ENCODE peak calls at places on chromosomes 6 and 20, in eight cellular contexts. J, Z, P, S, R, U, L and F are unnamed samples. For H3K27me3, the result is how much of the 10 kb centered on the place peaks cover.

GRCh38 chr6:71724456-71725180 is 161.7 kb upstream of the RIMS1 start:
- DNase-seq in P (no peak), Z (no peak), L (no peak), S (no peak), J (no peak), U (no peak), R (no peak), F (no peak)

GRCh38 chr6:133358598-133358997 is 117.4 kb downstream of the EYA4 start:
- DNase-seq in U (no peak), Z (no peak), P (no peak), R (no peak), J (no peak), L (no peak), S (no peak), F (no peak)

GRCh38 chr6:38997128-38997761 is 51.3 kb upstream of the GLP1R start:
- DNase-seq in U (peak), S (no peak), J (peak), Z (peak), R (no peak), L (peak), P (peak), F (no peak)

GRCh38 chr6:3232017-3232838 is 4.8 kb upstream of the TUBB2B start:
- DNase-seq in U (no peak), S (no peak), P (no peak), R (no peak), Z (no peak), L (no peak), J (no peak), F (no peak)

GRCh38 chr6:107275330-107275865 is 160.1 kb upstream of the BEND3 start:
- DNase-seq in L (no peak), S (no peak), P (no peak), U (peak), Z (no peak), J (peak), R (no peak), F (no peak)

GRCh38 chr6:78580923-78581322 is 286.4 kb upstream of the IRAK1BP1 start:
- DNase-seq in P (no peak), U (no peak), J (no peak), L (no peak), S (no peak), R (no peak), Z (no peak), F (no peak)

GRCh38 chr6:920512-920911 is 227.6 kb upstream of the EXOC2 start:
- DNase-seq in U (no peak), P (no peak), S (no peak), L (no peak), Z (no peak), R (no peak), J (no peak), F (no peak)

GRCh38 chr6:75431379-75431778 is 62.2 kb downstream of the FILIP1 start:
- DNase-seq in P (peak), L (no peak), J (peak), Z (no peak), S (no peak), U (peak), R (no peak), F (no peak)

GRCh38 chr6:3022765-3023662 is 23.3 kb downstream of the NQO2 start:
- DNase-seq in S (no peak), J (peak), L (peak), R (no peak), P (no peak), U (no peak), Z (no peak), F (no peak)

GRCh38 chr6:118163609-118164008 is 256.5 kb downstream of the SLC35F1 start:
- DNase-seq in U (no peak), P (no peak), R (no peak), J (no peak), S (no peak), L (no peak), Z (no peak), F (no peak)

GRCh38 chr20:59214619-59215547 is 51.3 kb downstream of the ZNF831 start:
- DNase-seq in S (no peak), P (no peak), U (no peak), L (no peak), J (no peak), R (no peak), Z (no peak), F (no peak)

GRCh38 chr6:44966449-44967091 is 361.6 kb upstream of the RUNX2 start:
- DNase-seq in L (no peak), J (peak), Z (no peak), P (peak), U (peak), R (no peak), S (peak), F (no peak)

GRCh38 chr20:3759884-3760283 is 7.7 kb downstream of the ADISSP start:
- DNase-seq in J (no peak), P (no peak), Z (no peak), R (no peak), S (no peak), L (no peak), U (no peak), F (no peak)

GRCh38 chr6:155190667-155191066 is 73.1 kb upstream of the CLDN20 start:
- DNase-seq in Z (no peak), J (no peak), S (no peak), L (no peak), R (no peak), U (no peak), P (peak), F (no peak)

GRCh38 chr6:83057705-83058321 is 7.8 kb downstream of the UBE3D start:
- DNase-seq in R (no peak), P (peak), J (peak), S (no peak), U (peak), Z (no peak), L (no peak), F (no peak)

GRCh38 chr6:100304575-100304974 is 160.1 kb downstream of the SIM1 start:
- DNase-seq in J (no peak), P (peak), S (no peak), Z (no peak), U (no peak), R (no peak), L (no peak), F (no peak)

GRCh38 chr6:69416739-69417138 is 380.1 kb downstream of the LMBRD1 start:
- DNase-seq in R (no peak), S (no peak), Z (no peak), L (no peak), P (no peak), U (no peak), J (peak), F (no peak)

GRCh38 chr6:63637865-63638445 is 2.4 kb downstream of the PHF3 start:
- DNase-seq in U (no peak), Z (no peak), P (no peak), R (no peak), S (no peak), L (no peak), J (no peak), F (no peak)

GRCh38 chr6:131635384-131636340 is 1.4 kb upstream of the ENPP3 start:
- DNase-seq in Z (no peak), L (no peak), J (no peak), S (no peak), P (no peak), R (no peak), U (no peak), F (no peak)

GRCh38 chr20:46226602-46227001 is 81.7 kb downstream of the CDH22 start:
- DNase-seq in J (peak), R (no peak), U (peak), S (no peak), Z (no peak), L (no peak), P (no peak), F (no peak)

GRCh38 chr20:21509597-21510331 is 4.1 kb downstream of the NKX2-2 start:
- DNase-seq in J (no peak), Z (no peak), L (no peak), P (no peak), R (no peak), S (no peak), U (peak), F (no peak)

GRCh38 chr6:157305676-157306653 is 17.4 kb downstream of the TMEM242 start:
- DNase-seq in J (no peak), P (no peak), Z (no peak), S (no peak), L (no peak), R (no peak), U (no peak), F (no peak)

DNA sequence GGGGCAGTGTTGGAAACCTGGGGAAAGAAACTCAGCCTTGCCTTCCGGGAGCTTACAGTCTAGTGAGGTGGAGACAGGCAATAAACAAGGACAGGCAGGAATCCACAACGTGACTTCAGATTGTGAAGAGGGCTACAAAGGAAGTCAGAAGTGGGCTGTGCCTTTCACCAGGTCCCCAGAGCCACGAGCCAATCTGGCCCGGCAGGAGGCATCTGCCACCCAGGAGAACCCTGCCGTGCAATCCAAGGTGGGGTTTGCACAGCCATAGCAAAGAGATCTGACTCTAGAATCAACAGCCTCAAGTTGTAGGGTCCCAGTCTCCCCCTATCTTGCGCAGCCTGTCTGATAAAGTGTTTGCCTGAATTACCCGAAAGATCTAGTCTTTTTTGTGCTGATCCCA is 5.5 kb downstream of the SLC32A1 start:
- DNase-seq in P (no peak), Z (no peak), S (no peak), U (no peak), J (no peak), R (no peak), L (no peak), F (no peak)
- H3K27me3 ChIP-seq in P (half or more), Z (half or more), S (half or more), U (half or more), J (half or more), R (half or more), L (half or more), F (under half)

GRCh38 chr20:20226554-20226953 is 141.3 kb upstream of the INSM1 start:
- DNase-seq in U (no peak), L (no peak), S (no peak), J (no peak), R (no peak), P (no peak), Z (no peak), F (no peak)

GRCh38 chr20:20224806-20225205 is 143.1 kb upstream of the INSM1 start:
- DNase-seq in J (no peak), U (no peak), Z (no peak), L (no peak), R (no peak), S (no peak), P (no peak), F (no peak)

GRCh38 chr20:20227013-20227571 is 140.8 kb upstream of the INSM1 start:
- DNase-seq in R (no peak), S (no peak), U (no peak), P (no peak), Z (no peak), J (no peak), L (no peak), F (no peak)

GRCh38 chr20:20223981-20224380 is 143.9 kb upstream of the INSM1 start:
- DNase-seq in P (no peak), J (no peak), S (no peak), Z (no peak), U (no peak), R (no peak), L (no peak), F (no peak)

GRCh38 chr20:20225325-20225724 is 142.6 kb upstream of the INSM1 start:
- DNase-seq in P (no peak), R (no peak), Z (no peak), J (no peak), S (no peak), U (no peak), L (no peak), F (no peak)
- H3K27me3 ChIP-seq in P (under half), R (under half), Z (under half), J (under half), S (under half), U (under half), L (under half), F (under half)

GRCh38 chr6:14079433-14079832 is 38.1 kb upstream of the CD83 start:
- DNase-seq in J (peak), U (peak), Z (no peak), P (no peak), L (no peak), R (no peak), S (peak), F (no peak)
- H3K27me3 ChIP-seq in J (under half), U (under half), Z (under half), P (under half), L (under half), R (under half), S (under half), F (under half)

GRCh38 chr20:58160451-58161051 is 67.9 kb downstream of the ANKRD60 start:
- DNase-seq in R (no peak), J (peak), S (no peak), Z (no peak), U (peak), P (no peak), L (no peak), F (peak)
- H3K27me3 ChIP-seq in R (under half), J (under half), S (half or more), Z (under half), U (under half), P (under half), L (under half), F (under half)

GRCh38 chr6:25649611-25650010 is 2.4 kb upstream of the SCGN start:
- DNase-seq in Z (no peak), P (no peak), L (no peak), J (no peak), U (no peak), S (no peak), R (no peak), F (no peak)

GRCh38 chr6:25655746-25656145 is 3.7 kb downstream of the SCGN start:
- DNase-seq in P (no peak), Z (no peak), J (no peak), S (no peak), L (no peak), U (no peak), R (no peak), F (no peak)

GRCh38 chr6:25652007-25652515 is at the start of gene SCGN:
- DNase-seq in L (peak), U (peak), Z (peak), R (peak), J (peak), S (peak), P (peak), F (peak)
- H3K27me3 ChIP-seq in L (under half), U (under half), Z (under half), R (under half), J (under half), S (half or more), P (under half), F (under half)

GRCh38 chr6:27297857-27298730 is 14.0 kb downstream of the POM121L2 start:
- DNase-seq in J (peak), U (peak), R (no peak), S (no peak), L (no peak), P (peak), Z (no peak), F (no peak)

GRCh38 chr6:27294409-27294808 is 17.7 kb downstream of the POM121L2 start:
- DNase-seq in R (no peak), U (no peak), Z (no peak), P (no peak), L (no peak), J (no peak), S (no peak), F (no peak)

GRCh38 chr6:27295301-27296079 is 16.6 kb downstream of the POM121L2 start:
- DNase-seq in R (no peak), U (peak), P (peak), L (no peak), S (peak), Z (no peak), J (peak), F (no peak)

GRCh38 chr6:27297484-27297856 is 14.6 kb downstream of the POM121L2 start:
- DNase-seq in J (no peak), S (no peak), U (no peak), Z (no peak), R (no peak), P (no peak), L (no peak), F (no peak)

DNA sequence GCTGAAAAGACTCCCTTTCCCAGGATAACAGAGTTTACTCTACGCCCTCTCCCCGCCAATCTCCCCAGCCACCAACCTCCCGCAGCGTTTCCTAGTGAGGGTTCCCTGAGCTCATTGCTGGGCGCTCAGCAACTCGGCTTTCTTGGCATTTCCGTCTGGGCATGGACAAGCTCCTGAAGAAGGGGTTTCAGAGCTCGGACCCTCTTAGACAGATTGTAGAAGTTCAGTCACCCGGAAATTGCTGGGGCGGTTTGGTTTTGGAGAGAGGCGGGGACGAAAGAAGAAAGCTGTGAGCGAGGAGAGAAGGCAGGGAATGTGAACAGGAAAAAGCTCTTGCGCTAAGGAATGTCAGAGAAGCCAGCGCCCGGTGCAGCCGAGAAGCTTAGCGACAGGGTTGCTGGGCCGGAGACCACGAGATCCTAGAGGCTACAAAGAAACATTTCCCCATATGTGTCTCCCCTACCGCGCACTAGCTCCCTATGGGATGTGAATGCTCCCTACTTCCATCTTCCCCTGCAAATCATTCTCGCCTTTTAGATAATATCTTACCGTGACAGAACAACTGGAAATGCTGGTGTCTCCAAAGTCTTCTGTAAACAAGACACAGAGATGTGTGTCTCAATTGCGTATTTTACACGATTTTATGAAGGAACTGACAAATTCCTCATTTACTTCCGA is 15.8 kb downstream of the POM121L2 start:
- DNase-seq in P (peak), J (peak), Z (no peak), L (no peak), S (no peak), R (no peak), U (peak), F (no peak)
- H3K27me3 ChIP-seq in P (under half), J (under half), Z (under half), L (half or more), S (under half), R (half or more), U (under half), F (under half)

DNA sequence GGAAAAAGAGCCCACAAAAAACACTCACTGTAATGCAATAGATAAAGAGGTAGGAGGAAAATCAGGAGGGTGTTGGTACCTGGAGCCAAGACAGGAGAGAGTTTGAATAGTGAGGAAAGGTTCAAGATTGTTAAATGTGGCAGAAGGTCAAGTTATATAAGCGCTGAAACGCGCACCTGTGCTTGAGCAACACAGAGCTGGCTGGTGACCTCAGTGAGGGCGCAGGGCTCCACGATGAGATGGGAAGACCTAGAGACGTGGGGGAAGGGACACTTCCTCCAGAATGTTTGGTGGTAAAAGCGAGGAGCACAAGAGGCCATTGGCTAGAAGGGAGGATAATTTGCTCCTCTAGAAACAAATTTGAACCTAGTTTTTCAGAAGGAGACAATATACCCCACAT is 4.2 kb upstream of the PPP1R14C start:
- DNase-seq in L (no peak), Z (no peak), P (no peak), J (no peak), R (no peak), U (no peak), S (no peak), F (no peak)
- H3K27me3 ChIP-seq in L (under half), Z (under half), P (under half), J (under half), R (under half), U (under half), S (under half), F (under half)

GRCh38 chr6:90677440-90677839 is 90.6 kb upstream of the MAP3K7 start:
- DNase-seq in P (no peak), J (no peak), Z (no peak), R (no peak), L (no peak), S (no peak), U (no peak), F (no peak)
- H3K27me3 ChIP-seq in P (under half), J (under half), Z (under half), R (under half), L (under half), S (under half), U (under half), F (under half)

DNA sequence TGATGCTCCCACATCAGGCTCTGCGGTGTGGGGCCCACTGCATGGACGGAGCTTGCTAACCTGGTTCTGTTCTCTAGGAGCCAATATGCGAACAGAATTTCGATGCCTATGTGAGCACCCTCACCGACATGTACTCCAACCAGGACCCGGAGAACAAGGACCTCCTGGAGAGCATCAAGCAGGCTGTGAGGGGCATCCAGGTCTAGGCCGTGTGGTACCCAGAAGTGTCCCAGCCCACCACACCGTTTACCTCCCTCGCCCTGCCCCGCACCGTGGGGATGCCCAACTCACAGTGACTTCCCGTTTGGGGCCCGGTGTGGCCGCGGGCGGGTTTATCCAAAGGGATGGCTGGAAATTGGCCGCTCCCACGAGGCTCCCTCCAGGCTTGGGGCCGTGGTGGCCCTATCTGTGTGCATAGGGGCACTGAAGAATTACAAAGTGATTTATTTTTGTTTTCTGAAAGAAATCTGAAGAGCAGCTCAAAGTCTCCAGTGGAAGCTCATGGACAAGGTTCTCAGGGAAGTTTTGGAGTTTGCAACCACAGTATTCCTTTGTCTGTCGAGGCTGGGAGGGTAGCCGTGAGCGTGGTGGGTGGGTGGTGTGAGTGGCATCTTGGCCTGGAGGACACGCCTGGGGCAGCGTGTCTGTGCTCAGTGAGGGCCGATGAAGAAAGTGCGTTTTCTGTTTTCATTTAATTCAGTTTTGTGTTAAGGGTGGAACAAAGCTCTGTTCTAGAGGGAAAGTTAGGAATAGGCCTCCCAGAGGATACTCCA is 15.1 kb upstream of the PCMTD2 start:
- DNase-seq in S (no peak), L (no peak), P (no peak), Z (no peak), U (no peak), J (no peak), R (no peak), F (no peak)
- H3K27me3 ChIP-seq in S (under half), L (under half), P (under half), Z (under half), U (under half), J (under half), R (under half), F (under half)